ENCODE peak calls at places on chromosome 2, in eight cellular contexts. E, F, Z, Q, M, P, L and B are unnamed samples.

GRCh38 chr2:46956981-46957531 is 41.5 kb upstream of the MCFD2 start:
- DNase-seq in L (no peak), P (no peak), F (no peak), E (no peak), M (no peak), Q (peak; percentile 99), Z (no peak), B (peak; percentile 31)

GRCh38 chr2:223585691-223586090 is 16.5 kb downstream of the SCG2 start:
- DNase-seq in E (peak; percentile 70), Q (no peak), Z (no peak), F (no peak), M (no peak), L (no peak), P (peak; percentile 57), B (no peak)

GRCh38 chr2:227761734-227762476 is 16.2 kb downstream of the SCYGR8 start:
- DNase-seq in L (no peak), M (no peak), E (no peak), F (no peak), Q (no peak), P (no peak), Z (no peak), B (no peak)

GRCh38 chr2:119638891-119639539 is 40.0 kb upstream of the TMEM177 start:
- DNase-seq in Z (no peak), Q (no peak), F (peak; percentile 64), L (no peak), P (peak; percentile 49), M (no peak), E (peak; percentile 75), B (no peak)

GRCh38 chr2:230715201-230715600 is 2.6 kb downstream of the CAB39 start:
- DNase-seq in Z (no peak), L (no peak), P (peak; percentile 47), E (peak; percentile 61), F (no peak), Q (no peak), M (no peak), B (no peak)

GRCh38 chr2:165863816-165864221 is 69.8 kb upstream of the GALNT3 start:
- DNase-seq in L (no peak), P (no peak), M (no peak), E (no peak), F (peak; percentile 34), Z (no peak), Q (no peak), B (no peak)

GRCh38 chr2:203743441-203743932 is 37.0 kb downstream of the CD28 start:
- DNase-seq in L (no peak), Z (no peak), P (peak; percentile 57), M (no peak), F (no peak), E (peak; percentile 97), Q (no peak), B (no peak)

GRCh38 chr2:98801286-98801685 is 70.4 kb upstream of the MGAT4A start:
- DNase-seq in M (no peak), F (no peak), L (no peak), E (no peak), P (no peak), Z (no peak), Q (no peak), B (no peak)

GRCh38 chr2:219249203-219249980 is 3.7 kb upstream of the TUBA4B start:
- DNase-seq in M (no peak), F (peak; percentile 14), E (peak; percentile 91), Q (peak; percentile 91), P (peak; percentile 95), Z (peak; percentile 16), L (peak; percentile 35), B (peak; percentile 72)

GRCh38 chr2:86632672-86633071 is 9.0 kb upstream of the RNF103 start:
- DNase-seq in M (no peak), L (no peak), F (no peak), Z (no peak), E (no peak), P (no peak), Q (no peak), B (no peak)

GRCh38 chr2:158988501-158988900 is 20.1 kb downstream of the TANC1 start:
- DNase-seq in Z (no peak), E (no peak), P (no peak), Q (no peak), M (no peak), F (peak; percentile 11), L (no peak), B (no peak)

GRCh38 chr2:212520340-212520739 is 18.3 kb downstream of the ERBB4 start:
- DNase-seq in L (no peak), P (no peak), F (peak; percentile 31), Z (no peak), Q (no peak), M (peak; percentile 7), E (no peak), B (no peak)

GRCh38 chr2:226184940-226185575 is 614.6 kb downstream of the IRS1 start:
- DNase-seq in P (peak; percentile 52), Q (no peak), Z (no peak), E (peak; percentile 79), L (no peak), M (no peak), F (no peak), B (peak; percentile 14)

DNA sequence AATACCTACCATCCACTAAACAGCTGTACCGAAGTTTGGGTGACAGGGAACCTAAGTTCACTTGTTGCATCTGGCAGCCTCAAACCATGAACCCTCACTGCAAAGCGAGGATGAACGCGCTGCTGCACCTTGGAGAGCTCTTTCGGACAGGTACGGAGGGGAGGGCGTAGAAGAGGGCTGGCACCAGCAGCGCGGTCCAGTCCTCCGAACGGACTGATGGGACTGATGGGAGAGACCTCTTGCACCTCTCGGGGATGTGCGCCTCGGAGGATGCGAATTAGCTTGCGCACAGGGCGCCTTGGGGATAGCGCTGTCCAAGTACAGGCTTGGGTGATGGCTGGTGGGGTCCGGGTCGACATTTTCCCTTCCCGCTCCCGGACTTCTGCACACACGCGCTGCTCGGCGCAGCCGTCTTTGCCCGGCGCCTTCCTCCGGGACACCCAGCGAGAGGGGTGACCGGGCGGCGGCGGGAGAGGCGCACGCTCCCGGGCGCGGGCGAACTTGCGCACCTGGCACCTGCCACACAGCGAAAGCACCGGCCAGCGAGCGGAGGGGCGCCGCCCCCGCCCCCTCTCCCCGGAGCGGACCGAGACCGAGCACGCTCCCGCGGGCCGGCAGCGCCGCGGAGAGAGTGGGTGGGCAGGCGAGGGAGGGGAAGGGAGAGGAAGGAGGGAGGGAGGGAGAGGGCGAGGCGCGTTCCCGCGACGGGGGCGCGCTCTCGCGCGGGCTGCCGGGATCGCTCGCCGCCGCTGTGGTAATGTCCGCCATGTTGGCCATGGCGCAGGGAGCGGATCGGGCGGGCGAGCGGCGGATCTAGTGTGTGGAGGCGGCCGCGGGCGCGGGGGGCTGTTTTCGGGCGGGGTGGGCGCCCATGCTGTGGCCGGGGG is at the start of gene EPC2:
- DNase-seq in Q (peak; percentile 90), Z (peak; percentile 82), F (peak; percentile 84), E (peak; percentile 84), L (peak; percentile 76), P (peak; percentile 91), M (peak; percentile 67), B (peak; percentile 89)
- TF ChIP-seq CTCF in Q (no peak), Z (no peak), F (no peak), E (no peak), L (no peak), P (no peak), M (no peak), B (no peak)

DNA sequence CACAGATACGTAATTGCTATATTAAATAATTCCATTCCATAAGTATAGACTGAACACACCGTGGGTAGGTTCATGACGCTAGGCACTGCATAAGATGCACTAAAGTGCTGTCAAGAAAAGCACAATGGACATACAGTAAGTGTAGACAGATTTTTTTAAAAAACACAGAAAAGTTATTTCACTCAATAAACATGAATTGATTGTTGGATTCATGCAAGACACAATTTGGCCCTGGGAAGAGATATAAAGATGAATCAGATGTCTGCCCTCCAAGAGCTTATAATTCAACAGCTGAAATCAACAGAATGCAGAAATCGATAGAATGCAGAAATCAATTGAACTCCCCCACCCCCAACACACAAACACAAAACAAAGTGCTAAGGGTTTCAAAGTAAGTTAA is 1.8 kb downstream of the NBAS start:
- DNase-seq in Q (no peak), F (no peak), P (no peak), M (no peak), Z (no peak), E (no peak), L (no peak), B (no peak)
- H3K4me3 ChIP-seq in Q (no peak overlapping the region), F (peak overlapping the region; percentile 87), P (no peak overlapping the region), M (peak overlapping the region; percentile 79), Z (no peak overlapping the region), E (no peak overlapping the region), L (no peak overlapping the region), B (peak overlapping the region; percentile 85)

GRCh38 chr2:127670055-127670956 is 5.0 kb downstream of the LIMS2 start:
- DNase-seq in E (no peak), P (no peak), Z (no peak), L (no peak), Q (no peak), M (no peak), F (no peak), B (no peak)

GRCh38 chr2:127672341-127673303 is 2.7 kb downstream of the LIMS2 start:
- DNase-seq in L (no peak), P (no peak), E (no peak), Q (no peak), F (no peak), M (no peak), Z (no peak), B (no peak)

GRCh38 chr2:127671557-127672302 is 3.6 kb downstream of the LIMS2 start:
- DNase-seq in F (no peak), Q (no peak), E (no peak), M (no peak), Z (no peak), L (no peak), P (no peak), B (no peak)

GRCh38 chr2:127669056-127669455 is 6.3 kb downstream of the LIMS2 start:
- DNase-seq in Z (no peak), P (no peak), Q (no peak), L (no peak), E (no peak), F (no peak), M (no peak), B (no peak)

GRCh38 chr2:127670957-127671290 is 4.4 kb downstream of the LIMS2 start:
- DNase-seq in Q (no peak), P (no peak), Z (no peak), M (no peak), L (no peak), F (no peak), E (no peak), B (no peak)
- H3K27me3 ChIP-seq in Q (no peaks in the 10 kb centered on the region), P (peaks cover 16% of the 10 kb centered on the region), Z (peaks cover 16% of the 10 kb centered on the region), M (peaks cover 5% of the 10 kb centered on the region), L (no peaks in the 10 kb centered on the region), F (peaks cover 35% of the 10 kb centered on the region), E (peaks cover 13% of the 10 kb centered on the region), B (no peaks in the 10 kb centered on the region)

GRCh38 chr2:69469375-69469774 is 32.1 kb upstream of the NFU1 start:
- DNase-seq in E (no peak), L (no peak), M (no peak), Q (no peak), Z (no peak), P (no peak), F (no peak), B (no peak)

GRCh38 chr2:69471793-69472192 is 34.6 kb upstream of the NFU1 start:
- DNase-seq in Z (no peak), E (no peak), L (no peak), M (no peak), F (no peak), P (no peak), Q (no peak), B (no peak)

GRCh38 chr2:69465513-69466456 is 28.6 kb upstream of the NFU1 start:
- DNase-seq in F (no peak), P (peak; percentile 20), M (no peak), L (peak; percentile 25), E (no peak), Q (no peak), Z (no peak), B (peak; percentile 65)

GRCh38 chr2:69466728-69467127 is 29.5 kb upstream of the NFU1 start:
- DNase-seq in F (no peak), P (peak; percentile 9), E (no peak), Q (no peak), L (no peak), M (no peak), Z (no peak), B (no peak)

GRCh38 chr2:69469784-69470183 is 32.5 kb upstream of the NFU1 start:
- DNase-seq in Z (no peak), F (no peak), L (no peak), M (no peak), Q (no peak), P (no peak), E (no peak), B (no peak)
- TF ChIP-seq CTCF in Z (no peak), F (no peak), L (no peak), M (no peak), Q (no peak), P (no peak), E (no peak), B (no peak)